ENCODE peak calls at places on chromosome 9, in eight cellular contexts. N, M, L, K, J, O, B and E are unnamed samples.

GRCh38 chr9:108994695-108995094 is 18.6 kb downstream of the CTNNAL1 start:
- DNase-seq in N (peak; percentile 36), M (no peak), L (no peak), K (no peak), J (no peak), O (no peak), B (peak; percentile 58), E (no peak)

GRCh38 chr9:109447329-109448076 is 50.6 kb downstream of the PTPN3 start:
- DNase-seq in N (peak; percentile 14), M (no peak), L (no peak), K (no peak), J (no peak), O (no peak), B (no peak), E (no peak)

GRCh38 chr9:115891929-115892328 is 261.7 kb upstream of the PAPPA start:
- DNase-seq in N (no peak), M (no peak), L (peak; percentile 80), K (no peak), J (no peak), O (peak; percentile 56), B (no peak), E (no peak)

GRCh38 chr9:97982719-97983523 is at the start of gene ANP32B:
- DNase-seq in N (peak; percentile 96), M (peak; percentile 71), L (peak; percentile 83), K (peak; percentile 85), J (peak; percentile 95), O (peak; percentile 97), B (peak; percentile 85), E (peak; percentile 95)

GRCh38 chr9:137076636-137077009 is 694 bp upstream of the UAP1L1 start:
- DNase-seq in N (no peak), M (no peak), L (no peak), K (no peak), J (no peak), O (no peak), B (no peak), E (no peak)

GRCh38 chr9:95641591-95641990 is 124.8 kb upstream of the PTCH1 start:
- DNase-seq in N (no peak), M (peak; percentile 14), L (peak; percentile 46), K (no peak), J (no peak), O (no peak), B (no peak), E (peak; percentile 54)

GRCh38 chr9:127263664-127264063 is 910 bp upstream of the GARNL3 start:
- DNase-seq in N (no peak), M (no peak), L (no peak), K (no peak), J (no peak), O (peak; percentile 33), B (no peak), E (peak; percentile 35)

GRCh38 chr9:32705059-32705458 is 69.6 kb upstream of the TAF1L start:
- DNase-seq in N (no peak), M (no peak), L (peak; percentile 81), K (no peak), J (no peak), O (no peak), B (no peak), E (no peak)

GRCh38 chr9:69371001-69371400 is 46.0 kb downstream of the ENTREP1 start:
- DNase-seq in N (no peak), M (no peak), L (no peak), K (no peak), J (no peak), O (peak; percentile 25), B (no peak), E (no peak)

GRCh38 chr9:21585756-21586752 is 103.9 kb upstream of the IFNE start:
- DNase-seq in N (no peak), M (no peak), L (no peak), K (no peak), J (no peak), O (no peak), B (no peak), E (no peak)

GRCh38 chr9:129910628-129911567 is 75.6 kb downstream of the USP20 start:
- DNase-seq in N (no peak), M (no peak), L (peak; percentile 99), K (peak; percentile 80), J (no peak), O (peak; percentile 96), B (no peak), E (no peak)

GRCh38 chr9:125243792-125244260 is 2.7 kb upstream of the HSPA5 start:
- DNase-seq in N (no peak), M (no peak), L (no peak), K (no peak), J (no peak), O (no peak), B (no peak), E (no peak)

GRCh38 chr9:78130853-78131252 is 99.2 kb upstream of the GNAQ start:
- DNase-seq in N (no peak), M (no peak), L (no peak), K (no peak), J (no peak), O (no peak), B (no peak), E (no peak)

GRCh38 chr9:77897292-77897691 is 134.3 kb downstream of the GNAQ start:
- DNase-seq in N (peak; percentile 22), M (no peak), L (no peak), K (no peak), J (no peak), O (no peak), B (peak; percentile 5), E (peak; percentile 64)

GRCh38 chr9:124352616-124353015 is 62.6 kb downstream of the PSMB7 start:
- DNase-seq in N (no peak), M (no peak), L (no peak), K (no peak), J (no peak), O (no peak), B (no peak), E (no peak)

GRCh38 chr9:130333041-130334040 is 67.8 kb downstream of the HMCN2 start:
- DNase-seq in N (no peak), M (peak; percentile 69), L (no peak), K (no peak), J (no peak), O (no peak), B (no peak), E (peak; percentile 58)

GRCh38 chr9:133517711-133518110 is 7.0 kb downstream of the MYMK start:
- DNase-seq in N (no peak), M (no peak), L (no peak), K (no peak), J (no peak), O (no peak), B (no peak), E (no peak)

GRCh38 chr9:123749580-123750202 is 180.2 kb downstream of the DENND1A start:
- DNase-seq in N (peak; percentile 56), M (no peak), L (no peak), K (no peak), J (no peak), O (no peak), B (no peak), E (no peak)

GRCh38 chr9:131965841-131966240 is 113.8 kb downstream of the MED27 start:
- DNase-seq in N (no peak), M (no peak), L (no peak), K (no peak), J (no peak), O (no peak), B (no peak), E (no peak)

GRCh38 chr9:93682155-93682968 is 106.0 kb downstream of the PHF2 start:
- DNase-seq in N (peak; percentile 53), M (no peak), L (peak; percentile 37), K (peak; percentile 79), J (peak; percentile 51), O (peak; percentile 82), B (peak; percentile 15), E (peak; percentile 77)

GRCh38 chr9:95116002-95116819 is 201.3 kb downstream of the FANCC start:
- DNase-seq in N (no peak), M (no peak), L (no peak), K (no peak), J (no peak), O (no peak), B (no peak), E (no peak)

GRCh38 chr9:12774861-12775367 is at the start of gene LURAP1L:
- DNase-seq in N (no peak), M (peak; percentile 72), L (peak; percentile 73), K (no peak), J (no peak), O (peak; percentile 89), B (no peak), E (peak; percentile 43)

GRCh38 chr9:95930314-95930713 is 54.8 kb downstream of the ERCC6L2 start:
- DNase-seq in N (no peak), M (no peak), L (no peak), K (no peak), J (no peak), O (no peak), B (no peak), E (no peak)

GRCh38 chr9:20477940-20478620 is 144.2 kb downstream of the MLLT3 start:
- DNase-seq in N (peak; percentile 37), M (no peak), L (peak; percentile 52), K (no peak), J (no peak), O (no peak), B (no peak), E (no peak)

GRCh38 chr9:121353246-121353975 is 16.6 kb downstream of the STOM start:
- DNase-seq in N (peak; percentile 54), M (no peak), L (no peak), K (no peak), J (no peak), O (no peak), B (no peak), E (no peak)

GRCh38 chr9:75001719-75002421 is 26.2 kb downstream of the CARNMT1 start:
- DNase-seq in N (peak; percentile 90), M (peak; percentile 48), L (peak; percentile 80), K (peak; percentile 28), J (no peak), O (peak; percentile 94), B (peak; percentile 76), E (no peak)

GRCh38 chr9:125431741-125432271 is 170.2 kb downstream of the GAPVD1 start:
- DNase-seq in N (no peak), M (no peak), L (no peak), K (no peak), J (no peak), O (no peak), B (no peak), E (no peak)

GRCh38 chr9:128885798-128886197 is 3.9 kb downstream of the LRRC8A start:
- DNase-seq in N (no peak), M (no peak), L (no peak), K (no peak), J (no peak), O (no peak), B (no peak), E (no peak)

GRCh38 chr9:122340161-122340560 is 30.7 kb upstream of the PTGS1 start:
- DNase-seq in N (no peak), M (no peak), L (no peak), K (no peak), J (no peak), O (peak; percentile 13), B (no peak), E (no peak)

GRCh38 chr9:13033959-13034695 is 245.4 kb downstream of the MPDZ start:
- DNase-seq in N (peak; percentile 40), M (peak; percentile 63), L (peak; percentile 45), K (peak; percentile 43), J (no peak), O (peak; percentile 87), B (peak; percentile 0), E (peak; percentile 75)

GRCh38 chr9:108836771-108837170 is 19.0 kb downstream of the ACTL7B start:
- DNase-seq in N (no peak), M (no peak), L (no peak), K (no peak), J (no peak), O (peak; percentile 73), B (no peak), E (no peak)

GRCh38 chr9:115263731-115264130 is 145.8 kb upstream of the TNC start:
- DNase-seq in N (no peak), M (no peak), L (peak; percentile 59), K (no peak), J (no peak), O (peak; percentile 71), B (no peak), E (no peak)

GRCh38 chr9:9214052-9214451 is 1398.8 kb downstream of the PTPRD start:
- DNase-seq in N (no peak), M (no peak), L (no peak), K (no peak), J (no peak), O (no peak), B (no peak), E (no peak)